ENCODE peak calls at places on chromosomes 13 and 19, in four cellular contexts. N is fibroblast of lung; M is heart left ventricle; L is CD4-positive, CD25-positive, alpha-beta regulatory T cell. F is an unnamed sample.

GRCh38 chr19:56423985-56424353 is 19.8 kb downstream of the ZNF583 start:
- DNase-seq in N (peak), M (no peak), L (no peak), F (no peak)

GRCh38 chr19:15126511-15126910 is 19.3 kb downstream of the SYDE1 start:
- DNase-seq in N (no peak), M (no peak), L (no peak), F (no peak)

GRCh38 chr19:55386515-55386947 is 799 bp downstream of the RPL28 start:
- DNase-seq in N (no peak), M (no peak), L (no peak), F (no peak)

GRCh38 chr19:591099-591958 is 1.6 kb downstream of the HCN2 start:
- DNase-seq in N (no peak), M (no peak), L (no peak), F (no peak)

GRCh38 chr13:41411536-41411935 is 45.8 kb upstream of the RGCC start:
- DNase-seq in N (peak), M (no peak), L (no peak), F (peak)

GRCh38 chr13:110640591-110641029 is 25.3 kb downstream of the NAXD start:
- DNase-seq in N (peak), M (peak), L (no peak), F (no peak)

GRCh38 chr19:17488593-17489391 is 18.5 kb downstream of the SLC27A1 start:
- DNase-seq in N (peak), M (peak), L (peak), F (no peak)

GRCh38 chr13:66468656-66469055 is 761.5 kb downstream of the PCDH9 start:
- DNase-seq in N (no peak), M (no peak), L (no peak), F (no peak)

GRCh38 chr19:3075605-3076431 is 13.5 kb upstream of the TLE5 start:
- DNase-seq in N (no peak), M (no peak), L (peak), F (peak)

GRCh38 chr19:12314553-12314952 is 18.9 kb downstream of the ZNF563 start:
- DNase-seq in N (no peak), M (no peak), L (no peak), F (no peak)

GRCh38 chr13:71524245-71525002 is 342.6 kb downstream of the DACH1 start:
- DNase-seq in N (peak), M (no peak), L (no peak), F (no peak)

GRCh38 chr13:83987394-83987793 is 105.1 kb upstream of the SLITRK1 start:
- DNase-seq in N (no peak), M (no peak), L (no peak), F (no peak)

GRCh38 chr13:41059466-41059865 is 1.8 kb upstream of the WBP4 start:
- DNase-seq in N (no peak), M (no peak), L (no peak), F (no peak)

GRCh38 chr19:35509861-35510625 is 3.4 kb downstream of the DMKN start:
- DNase-seq in N (peak), M (peak), L (peak), F (peak)

GRCh38 chr19:3914199-3914598 is 18.7 kb upstream of the NMRK2 start:
- DNase-seq in N (no peak), M (no peak), L (no peak), F (no peak)

GRCh38 chr19:6610934-6611370 is 20.0 kb upstream of the CD70 start:
- DNase-seq in N (peak), M (no peak), L (no peak), F (no peak)

GRCh38 chr13:20826810-20827560 is 53.2 kb upstream of the EEF1AKMT1 start:
- DNase-seq in N (no peak), M (no peak), L (no peak), F (no peak)

GRCh38 chr13:99258210-99258860 is at the start of gene GPR18:
- DNase-seq in N (peak), M (no peak), L (peak), F (no peak)

GRCh38 chr13:99151516-99151915 is 49.1 kb upstream of the UBAC2 start:
- DNase-seq in N (peak), M (no peak), L (no peak), F (no peak)

GRCh38 chr19:13838943-13839192 is 38.1 kb upstream of the NANOS3 start:
- DNase-seq in N (no peak), M (no peak), L (no peak), F (no peak)

GRCh38 chr19:56639217-56639616 is 3.7 kb upstream of the SMIM17 start:
- DNase-seq in N (peak), M (no peak), L (no peak), F (no peak)

GRCh38 chr13:84571264-84571663 is 689.0 kb upstream of the SLITRK1 start:
- DNase-seq in N (no peak), M (no peak), L (no peak), F (no peak)

DNA sequence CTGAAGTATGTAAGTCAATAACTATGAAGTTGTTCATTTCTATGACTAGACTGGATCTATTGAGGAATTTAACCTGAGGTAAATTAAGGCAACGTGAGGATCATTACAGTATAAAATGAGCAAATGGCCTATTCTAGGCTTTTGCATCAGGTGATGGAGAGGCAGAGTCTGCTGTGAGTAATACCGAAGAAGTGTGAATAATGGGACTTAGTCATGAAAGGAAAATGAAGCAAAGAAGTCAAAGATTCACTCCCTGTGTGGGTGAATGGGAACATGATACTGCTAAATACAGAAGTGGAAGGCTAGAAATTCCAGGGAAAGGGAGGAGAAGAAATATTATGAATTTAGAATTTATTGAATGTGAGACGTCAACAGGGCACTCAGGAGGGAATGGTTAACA is 774.1 kb downstream of the LIG4 start:
- DNase-seq in N (peak), M (no peak), L (no peak), F (no peak)
- H3K4me3 ChIP-seq in N (no peak), M (no peak), L (no peak), F (no peak)

GRCh38 chr13:79246575-79246949 is 159.5 kb downstream of the RBM26 start:
- DNase-seq in N (no peak), M (no peak), L (no peak), F (no peak)

GRCh38 chr13:79241697-79242096 is 164.4 kb downstream of the RBM26 start:
- DNase-seq in N (no peak), M (no peak), L (no peak), F (no peak)

GRCh38 chr13:79245937-79246574 is 160.0 kb downstream of the RBM26 start:
- DNase-seq in N (no peak), M (no peak), L (no peak), F (no peak)
- H3K4me3 ChIP-seq in N (no peak), M (no peak), L (no peak), F (no peak)

DNA sequence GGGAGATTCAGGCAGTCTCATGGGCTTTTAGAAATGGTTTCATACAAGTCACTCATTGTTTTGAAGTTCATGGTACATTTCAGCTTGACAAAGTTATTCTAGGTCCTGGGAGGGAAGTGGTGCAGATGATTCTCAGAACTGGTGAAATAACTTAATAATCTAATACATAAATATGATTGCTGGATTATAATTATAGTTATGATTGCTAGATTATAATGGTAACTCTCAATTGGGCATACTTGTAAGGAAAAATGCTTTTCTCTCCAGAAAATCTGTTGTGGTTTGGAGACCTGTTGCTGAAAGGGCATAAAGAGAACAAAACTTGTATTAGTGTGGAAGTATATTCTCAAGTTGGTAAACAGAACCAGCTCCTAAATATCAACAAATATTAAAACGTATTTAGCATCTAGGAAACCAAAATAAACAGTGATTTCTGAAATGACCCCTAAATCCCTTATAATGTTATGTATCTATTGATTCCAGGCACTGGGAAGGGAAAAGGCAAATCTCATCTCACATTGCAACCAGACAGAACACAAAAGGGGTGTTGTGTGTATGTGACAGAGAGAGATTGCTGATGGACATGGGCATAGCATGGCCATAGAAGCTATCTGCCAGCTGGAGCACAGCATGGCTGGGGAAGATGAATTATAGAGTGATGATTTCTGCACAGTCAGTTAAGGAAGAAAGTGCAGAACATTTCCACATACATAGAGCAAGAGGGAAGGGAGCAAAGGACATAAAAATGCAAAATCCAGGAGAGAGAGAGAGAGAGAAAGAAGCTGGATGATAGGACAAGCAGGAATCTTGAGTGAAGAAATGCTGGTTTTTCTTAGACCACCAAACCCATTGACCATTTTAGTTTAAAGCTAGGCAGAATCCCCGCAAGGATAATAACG is 87.1 kb upstream of the FRY start:
- DNase-seq in N (no peak), M (no peak), L (no peak), F (no peak)
- H3K4me3 ChIP-seq in N (no peak), M (no peak), L (no peak), F (no peak)

GRCh38 chr19:9913237-9914000 is 22.9 kb downstream of the OLFM2 start:
- DNase-seq in N (no peak), M (no peak), L (no peak), F (no peak)
- H3K4me3 ChIP-seq in N (no peak), M (peak), L (no peak), F (no peak)

GRCh38 chr13:95204231-95204765 is 97.0 kb downstream of the ABCC4 start:
- DNase-seq in N (no peak), M (no peak), L (no peak), F (no peak)

GRCh38 chr13:95209109-95209508 is 92.1 kb downstream of the ABCC4 start:
- DNase-seq in N (no peak), M (no peak), L (no peak), F (no peak)

GRCh38 chr13:95206116-95206515 is 95.1 kb downstream of the ABCC4 start:
- DNase-seq in N (no peak), M (no peak), L (no peak), F (no peak)

GRCh38 chr13:95212962-95213850 is 88.0 kb downstream of the ABCC4 start:
- DNase-seq in N (no peak), M (no peak), L (no peak), F (no peak)

DNA sequence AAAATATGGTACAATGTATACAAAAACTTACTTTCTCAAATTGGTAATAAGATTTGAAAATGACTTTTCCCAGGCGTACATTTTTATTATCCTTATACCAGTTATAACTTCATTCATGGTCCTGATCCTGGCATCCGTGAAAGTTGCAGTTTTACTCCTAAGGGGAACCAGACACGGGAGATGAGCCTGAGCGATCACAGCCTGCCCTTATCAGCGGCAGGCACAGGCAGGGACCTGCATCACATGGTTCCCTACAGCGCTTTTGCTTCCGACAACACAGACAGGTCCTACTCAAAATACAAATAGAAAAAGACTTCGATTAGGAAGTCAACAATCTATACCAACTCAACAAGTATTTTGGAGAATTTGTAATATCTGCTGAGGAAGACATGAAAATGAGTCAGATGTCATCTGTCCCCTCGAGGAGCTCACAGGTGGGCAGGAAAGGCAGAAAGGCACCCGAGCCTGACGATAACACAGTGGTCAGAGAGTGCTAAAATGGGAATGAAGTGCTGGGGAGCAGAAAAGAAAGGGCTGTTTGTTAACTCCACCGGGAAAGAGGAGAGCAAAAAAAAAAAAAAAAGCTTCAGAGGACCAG is 93.4 kb downstream of the ABCC4 start:
- DNase-seq in N (no peak), M (no peak), L (no peak), F (no peak)
- H3K4me3 ChIP-seq in N (no peak), M (no peak), L (no peak), F (no peak)

DNA sequence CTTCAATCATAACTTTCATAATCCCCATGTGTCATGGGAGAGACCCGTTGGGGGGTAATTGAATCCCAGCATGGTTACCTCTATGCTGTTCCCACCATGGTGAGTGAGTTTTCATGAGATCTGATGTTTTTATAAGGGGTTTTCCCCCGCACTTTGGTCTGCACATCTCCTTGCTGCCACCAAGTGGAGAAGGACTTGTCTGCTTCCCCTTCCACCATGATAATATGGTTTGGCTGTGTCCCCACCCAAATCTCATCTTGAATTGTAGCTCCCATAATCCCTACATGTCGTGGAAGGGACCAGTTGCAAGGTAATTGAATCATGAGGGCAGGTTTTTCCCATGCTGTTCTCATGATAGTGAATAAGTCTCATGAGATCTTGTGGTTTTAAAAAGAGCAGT is 524.9 kb downstream of the SLITRK5 start:
- DNase-seq in N (peak), M (no peak), L (no peak), F (no peak)
- H3K4me3 ChIP-seq in N (no peak), M (no peak), L (no peak), F (no peak)